ENCODE peak calls at places on chromosomes 4 and X, in six cellular contexts. One of them, this sample, is unnamed.
A peak's percentile ranks its signal among the peaks of the same experiment; 100 is the strongest.

GRCh38 chr4:6943012-6943869 is 33.6 kb downstream of the TBC1D14 start:
- DNase-seq in body of pancreas: no peak
- DNase-seq in heart right ventricle: no peak
- DNase-seq in testis: no peak
- DNase-seq in suprapubic skin: no peak
- DNase-seq in OCI-LY7: no peak
- DNase-seq in this sample: no peak

GRCh38 chr4:76949293-76950051 is at the start of gene SEPTIN11:
- DNase-seq in body of pancreas: peak; percentile 93
- DNase-seq in heart right ventricle: peak; percentile 93
- DNase-seq in testis: peak; percentile 92
- DNase-seq in suprapubic skin: peak; percentile 96
- DNase-seq in OCI-LY7: peak; percentile 87
- DNase-seq in this sample: peak; percentile 94

GRCh38 chrX:10922158-10922557 is 189.0 kb upstream of the HCCS start:
- DNase-seq in body of pancreas: no peak
- DNase-seq in heart right ventricle: no peak
- DNase-seq in testis: no peak
- DNase-seq in suprapubic skin: no peak
- DNase-seq in OCI-LY7: no peak
- DNase-seq in this sample: no peak

GRCh38 chr4:165580379-165580905 is 201.6 kb downstream of the CPE start:
- DNase-seq in body of pancreas: no peak
- DNase-seq in heart right ventricle: no peak
- DNase-seq in testis: no peak
- DNase-seq in suprapubic skin: no peak
- DNase-seq in OCI-LY7: no peak
- DNase-seq in this sample: no peak

GRCh38 chr4:181143241-181143854 is 1099.9 kb upstream of the TENM3 start:
- DNase-seq in body of pancreas: peak; percentile 80
- DNase-seq in heart right ventricle: peak; percentile 71
- DNase-seq in testis: peak; percentile 93
- DNase-seq in suprapubic skin: peak; percentile 79
- DNase-seq in OCI-LY7: peak; percentile 74
- DNase-seq in this sample: peak; percentile 78

GRCh38 chrX:130079824-130080406 is 30.4 kb downstream of the ELF4 start:
- DNase-seq in body of pancreas: peak; percentile 61
- DNase-seq in heart right ventricle: peak; percentile 18
- DNase-seq in testis: peak; percentile 69
- DNase-seq in suprapubic skin: no peak
- DNase-seq in OCI-LY7: peak; percentile 65
- DNase-seq in this sample: no peak

GRCh38 chr4:143089291-143089690 is 95.4 kb upstream of the USP38 start:
- DNase-seq in body of pancreas: no peak
- DNase-seq in heart right ventricle: no peak
- DNase-seq in testis: no peak
- DNase-seq in suprapubic skin: no peak
- DNase-seq in OCI-LY7: no peak
- DNase-seq in this sample: no peak

GRCh38 chr4:40316333-40316781 is 18.8 kb upstream of the CHRNA9 start:
- DNase-seq in body of pancreas: no peak
- DNase-seq in heart right ventricle: no peak
- DNase-seq in testis: no peak
- DNase-seq in suprapubic skin: no peak
- DNase-seq in OCI-LY7: peak; percentile 24
- DNase-seq in this sample: no peak

GRCh38 chrX:105017641-105018040 is 202.9 kb downstream of the TEX13A start:
- DNase-seq in body of pancreas: no peak
- DNase-seq in heart right ventricle: no peak
- DNase-seq in testis: no peak
- DNase-seq in suprapubic skin: no peak
- DNase-seq in OCI-LY7: no peak
- DNase-seq in this sample: no peak

GRCh38 chr4:94603170-94603747 is 151.5 kb downstream of the PDLIM5 start:
- DNase-seq in body of pancreas: no peak
- DNase-seq in heart right ventricle: no peak
- DNase-seq in testis: no peak
- DNase-seq in suprapubic skin: no peak
- DNase-seq in OCI-LY7: no peak
- DNase-seq in this sample: no peak

GRCh38 chr4:126595643-126596042 is 1037.1 kb upstream of the INTU start:
- DNase-seq in body of pancreas: no peak
- DNase-seq in heart right ventricle: no peak
- DNase-seq in testis: no peak
- DNase-seq in suprapubic skin: no peak
- DNase-seq in OCI-LY7: no peak
- DNase-seq in this sample: no peak

GRCh38 chr4:152643153-152644035 is 36.4 kb downstream of the TMEM154 start:
- DNase-seq in body of pancreas: no peak
- DNase-seq in heart right ventricle: no peak
- DNase-seq in testis: no peak
- DNase-seq in suprapubic skin: no peak
- DNase-seq in OCI-LY7: peak; percentile 80
- DNase-seq in this sample: no peak

GRCh38 chr4:42148453-42148852 is 4.0 kb downstream of the BEND4 start:
- DNase-seq in body of pancreas: no peak
- DNase-seq in heart right ventricle: no peak
- DNase-seq in testis: no peak
- DNase-seq in suprapubic skin: no peak
- DNase-seq in OCI-LY7: peak; percentile 10
- DNase-seq in this sample: no peak

GRCh38 chr4:116400480-116400879 is 684.9 kb downstream of the TRAM1L1 start:
- DNase-seq in body of pancreas: no peak
- DNase-seq in heart right ventricle: no peak
- DNase-seq in testis: no peak
- DNase-seq in suprapubic skin: no peak
- DNase-seq in OCI-LY7: no peak
- DNase-seq in this sample: no peak

GRCh38 chr4:140703463-140703862 is 52.7 kb downstream of the TBC1D9 start:
- DNase-seq in body of pancreas: no peak
- DNase-seq in heart right ventricle: no peak
- DNase-seq in testis: no peak
- DNase-seq in suprapubic skin: no peak
- DNase-seq in OCI-LY7: no peak
- DNase-seq in this sample: no peak

GRCh38 chr4:121728066-121728465 is 31.3 kb upstream of the ANXA5 start:
- DNase-seq in body of pancreas: no peak
- DNase-seq in heart right ventricle: no peak
- DNase-seq in testis: no peak
- DNase-seq in suprapubic skin: no peak
- DNase-seq in OCI-LY7: no peak
- DNase-seq in this sample: no peak

GRCh38 chrX:44432641-44433040 is 89.2 kb upstream of the EFHC2 start:
- DNase-seq in body of pancreas: no peak
- DNase-seq in heart right ventricle: no peak
- DNase-seq in testis: no peak
- DNase-seq in suprapubic skin: no peak
- DNase-seq in OCI-LY7: peak; percentile 16
- DNase-seq in this sample: no peak

GRCh38 chr4:20395160-20395773 is 143.6 kb downstream of the SLIT2 start:
- DNase-seq in body of pancreas: peak; percentile 48
- DNase-seq in heart right ventricle: no peak
- DNase-seq in testis: peak; percentile 64
- DNase-seq in suprapubic skin: no peak
- DNase-seq in OCI-LY7: peak; percentile 41
- DNase-seq in this sample: no peak

GRCh38 chr4:56267558-56267957 is 119.7 kb downstream of the AASDH start:
- DNase-seq in body of pancreas: no peak
- DNase-seq in heart right ventricle: no peak
- DNase-seq in testis: no peak
- DNase-seq in suprapubic skin: no peak
- DNase-seq in OCI-LY7: no peak
- DNase-seq in this sample: no peak

GRCh38 chr4:94448815-94449375 is 2.8 kb upstream of the PDLIM5 start:
- DNase-seq in body of pancreas: no peak
- DNase-seq in heart right ventricle: no peak
- DNase-seq in testis: no peak
- DNase-seq in suprapubic skin: no peak
- DNase-seq in OCI-LY7: no peak
- DNase-seq in this sample: no peak

GRCh38 chr4:107708225-107708624 is 11.8 kb downstream of the PAPSS1 start:
- DNase-seq in body of pancreas: no peak
- DNase-seq in heart right ventricle: no peak
- DNase-seq in testis: no peak
- DNase-seq in suprapubic skin: no peak
- DNase-seq in OCI-LY7: no peak
- DNase-seq in this sample: no peak

GRCh38 chr4:43763029-43763610 is 685.5 kb downstream of the KCTD8 start:
- DNase-seq in body of pancreas: no peak
- DNase-seq in heart right ventricle: no peak
- DNase-seq in testis: no peak
- DNase-seq in suprapubic skin: no peak
- DNase-seq in OCI-LY7: no peak
- DNase-seq in this sample: no peak

GRCh38 chr4:39635023-39635422 is 3.6 kb downstream of the SMIM14 start:
- DNase-seq in body of pancreas: peak; percentile 38
- DNase-seq in heart right ventricle: no peak
- DNase-seq in testis: no peak
- DNase-seq in suprapubic skin: no peak
- DNase-seq in OCI-LY7: no peak
- DNase-seq in this sample: no peak

GRCh38 chr4:188779586-188779985 is 640.3 kb downstream of the TRIML1 start:
- DNase-seq in body of pancreas: no peak
- DNase-seq in heart right ventricle: no peak
- DNase-seq in testis: no peak
- DNase-seq in suprapubic skin: no peak
- DNase-seq in OCI-LY7: no peak
- DNase-seq in this sample: no peak

GRCh38 chr4:168998596-168998995 is 11.5 kb downstream of the CBR4 start:
- DNase-seq in body of pancreas: no peak
- DNase-seq in heart right ventricle: no peak
- DNase-seq in testis: no peak
- DNase-seq in suprapubic skin: no peak
- DNase-seq in OCI-LY7: no peak
- DNase-seq in this sample: no peak

GRCh38 chrX:72126539-72127140 is 5.1 kb downstream of the RTL5 start:
- DNase-seq in body of pancreas: peak; percentile 78
- DNase-seq in heart right ventricle: peak; percentile 81
- DNase-seq in testis: peak; percentile 90
- DNase-seq in suprapubic skin: peak; percentile 93
- DNase-seq in OCI-LY7: peak; percentile 48
- DNase-seq in this sample: peak; percentile 88

GRCh38 chrX:29662759-29663503 is 552.4 kb upstream of the MAGEB2 start:
- DNase-seq in body of pancreas: no peak
- DNase-seq in heart right ventricle: no peak
- DNase-seq in testis: no peak
- DNase-seq in suprapubic skin: no peak
- DNase-seq in OCI-LY7: no peak
- DNase-seq in this sample: no peak

GRCh38 chrX:113001836-113002235 is 161.2 kb upstream of the AMOT start:
- DNase-seq in body of pancreas: no peak
- DNase-seq in heart right ventricle: no peak
- DNase-seq in testis: no peak
- DNase-seq in suprapubic skin: no peak
- DNase-seq in OCI-LY7: peak; percentile 0
- DNase-seq in this sample: no peak

DNA sequence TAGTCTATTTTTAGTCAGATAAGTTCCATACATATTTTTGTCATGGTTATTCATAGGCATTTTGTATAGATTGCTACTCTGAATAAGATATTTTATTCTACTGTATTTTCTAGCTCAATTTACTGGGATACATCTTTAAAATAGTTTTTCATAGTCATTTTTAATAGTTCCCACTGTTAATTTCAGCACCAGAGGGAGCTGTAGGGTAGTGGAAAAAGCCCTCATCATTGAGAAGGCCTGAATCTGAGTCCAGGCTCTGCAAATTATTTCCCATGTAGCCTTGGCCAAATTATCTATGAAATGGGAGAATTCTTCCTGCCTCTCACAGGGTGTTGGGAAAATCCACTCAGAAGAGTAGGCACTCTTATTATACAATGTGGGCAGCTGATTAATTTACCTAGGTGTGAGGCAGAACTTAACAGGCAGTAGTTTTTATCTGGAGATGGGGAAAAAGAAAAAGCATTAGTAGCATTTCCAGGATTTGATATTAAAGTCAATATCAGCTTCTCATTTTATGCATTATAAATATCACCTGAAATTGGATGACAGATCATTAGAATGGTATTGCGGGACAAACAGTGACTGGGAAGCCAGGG is 102.9 kb upstream of the PAQR3 start:
- DNase-seq in body of pancreas: no peak
- DNase-seq in heart right ventricle: no peak
- DNase-seq in testis: peak; percentile 26
- DNase-seq in suprapubic skin: no peak
- DNase-seq in OCI-LY7: peak; percentile 13
- DNase-seq in this sample: no peak
- TF ChIP-seq CTCF in body of pancreas: peak; percentile 27
- TF ChIP-seq CTCF in heart right ventricle: peak; percentile 71
- TF ChIP-seq CTCF in testis: peak; percentile 51
- TF ChIP-seq CTCF in suprapubic skin: peak; percentile 29
- TF ChIP-seq CTCF in OCI-LY7: peak; percentile 69
- TF ChIP-seq CTCF in this sample: peak; percentile 81

DNA sequence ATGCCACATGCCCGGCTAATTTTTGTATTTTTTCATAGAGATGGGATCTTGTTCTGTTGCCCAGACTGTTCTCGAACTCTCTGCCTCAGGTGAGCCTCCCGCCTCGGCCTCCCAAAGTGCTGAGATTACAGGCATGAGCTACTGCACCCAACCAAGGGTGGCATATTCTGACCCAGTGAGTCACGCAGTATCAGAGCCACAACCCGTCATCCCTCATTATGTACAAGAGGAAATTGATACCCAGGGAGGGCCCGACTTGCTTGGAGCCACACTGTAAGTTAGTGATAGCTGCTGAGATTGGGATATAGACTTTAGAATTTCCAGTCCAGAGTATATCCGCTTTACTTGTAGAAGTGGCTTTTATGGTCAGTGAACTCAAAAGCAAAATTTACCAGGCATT is 14.6 kb downstream of the CCKAR start:
- DNase-seq in body of pancreas: no peak
- DNase-seq in heart right ventricle: no peak
- DNase-seq in testis: no peak
- DNase-seq in suprapubic skin: no peak
- DNase-seq in OCI-LY7: no peak
- DNase-seq in this sample: no peak
- TF ChIP-seq CTCF in body of pancreas: no peak
- TF ChIP-seq CTCF in heart right ventricle: no peak
- TF ChIP-seq CTCF in testis: no peak
- TF ChIP-seq CTCF in suprapubic skin: no peak
- TF ChIP-seq CTCF in OCI-LY7: no peak
- TF ChIP-seq CTCF in this sample: no peak

DNA sequence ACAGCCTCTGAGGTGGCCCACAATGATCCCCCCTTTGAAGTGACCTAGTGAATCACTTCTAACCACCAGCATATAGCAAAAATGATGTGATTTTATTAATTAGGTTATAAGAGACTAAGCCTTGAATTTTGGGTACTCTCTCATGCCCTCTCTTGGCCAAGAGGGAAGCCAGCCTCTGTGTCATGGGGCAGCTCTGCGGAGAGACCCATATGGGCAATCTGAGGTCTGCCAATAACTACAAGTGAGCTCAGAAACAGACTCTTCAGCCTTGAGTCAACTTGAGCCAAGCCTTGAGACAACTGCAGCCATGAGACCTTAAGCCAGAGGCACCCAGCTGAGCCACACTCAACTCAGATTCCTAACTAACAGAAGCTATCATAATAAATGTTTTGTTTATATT is 45.7 kb downstream of the MANBA start:
- DNase-seq in body of pancreas: no peak
- DNase-seq in heart right ventricle: no peak
- DNase-seq in testis: no peak
- DNase-seq in suprapubic skin: no peak
- DNase-seq in OCI-LY7: no peak
- DNase-seq in this sample: no peak
- TF ChIP-seq CTCF in body of pancreas: no peak
- TF ChIP-seq CTCF in heart right ventricle: no peak
- TF ChIP-seq CTCF in testis: no peak
- TF ChIP-seq CTCF in suprapubic skin: no peak
- TF ChIP-seq CTCF in OCI-LY7: peak; percentile 43
- TF ChIP-seq CTCF in this sample: no peak

GRCh38 chr4:78669453-78669852 is 106.7 kb upstream of the BMP2K start:
- DNase-seq in body of pancreas: no peak
- DNase-seq in heart right ventricle: no peak
- DNase-seq in testis: no peak
- DNase-seq in suprapubic skin: no peak
- DNase-seq in OCI-LY7: peak; percentile 28
- DNase-seq in this sample: no peak
- TF ChIP-seq CTCF in body of pancreas: no peak
- TF ChIP-seq CTCF in heart right ventricle: no peak
- TF ChIP-seq CTCF in testis: no peak
- TF ChIP-seq CTCF in suprapubic skin: no peak
- TF ChIP-seq CTCF in OCI-LY7: peak; percentile 70
- TF ChIP-seq CTCF in this sample: peak; percentile 51

This sample was measured in type B pancreatic cell.